ENCODE peak calls at places on chromosomes 12 and 14, in six cellular contexts. Q is upper lobe of right lung, C is sigmoid colon, G is endothelial cell of umbilical vein, H is left ventricle myocardium inferior, N is mammary epithelial cell. F is an unnamed sample. For H3K4me1, the result is how much of the 10 kb centered on the place peaks cover.

GRCh38 chr12:91355150-91356006 is 172.8 kb upstream of the DCN start:
- DNase-seq in Q (peak), H (peak), C (peak), G (peak), N (peak), F (peak)

GRCh38 chr14:76964695-76965094 is 63.8 kb downstream of the IRF2BPL start:
- DNase-seq in N (no peak), H (no peak), G (no peak), Q (no peak), C (no peak), F (no peak)

GRCh38 chr12:101935769-101936741 is 58.7 kb downstream of the DRAM1 start:
- DNase-seq in G (peak), Q (no peak), C (peak), N (peak), H (peak), F (peak)

GRCh38 chr12:118052324-118053070 is 8.5 kb downstream of the WSB2 start:
- DNase-seq in Q (peak), H (peak), C (peak), G (peak), N (peak), F (peak)

GRCh38 chr14:62722406-62722805 is 322.9 kb downstream of the KCNH5 start:
- DNase-seq in Q (no peak), G (no peak), C (no peak), N (no peak), H (no peak), F (no peak)

GRCh38 chr12:114190971-114191370 is 215.0 kb downstream of the TBX5 start:
- DNase-seq in N (no peak), C (no peak), Q (no peak), H (no peak), G (no peak), F (no peak)

GRCh38 chr12:91250273-91250672 is 67.7 kb upstream of the DCN start:
- DNase-seq in G (no peak), H (no peak), C (no peak), N (no peak), Q (no peak), F (no peak)

GRCh38 chr12:106644335-106645073 is 61.7 kb downstream of the RFX4 start:
- DNase-seq in G (no peak), N (no peak), Q (no peak), H (no peak), C (no peak), F (no peak)

GRCh38 chr14:27995688-27996087 is 770.9 kb upstream of the FOXG1 start:
- DNase-seq in H (no peak), G (no peak), Q (no peak), C (no peak), N (no peak), F (no peak)

GRCh38 chr14:34649344-34649743 is 19.4 kb upstream of the SNX6 start:
- DNase-seq in H (no peak), N (peak), G (peak), Q (no peak), C (no peak), F (no peak)

GRCh38 chr14:104856869-104857860 is 7.9 kb upstream of the CEP170B start:
- DNase-seq in C (no peak), H (no peak), N (no peak), Q (peak), G (no peak), F (no peak)

GRCh38 chr12:15763336-15763735 is 25.9 kb downstream of the EPS8 start:
- DNase-seq in H (no peak), N (no peak), Q (no peak), G (no peak), C (no peak), F (no peak)

GRCh38 chr12:118645219-118645618 is 268.9 kb downstream of the SUDS3 start:
- DNase-seq in Q (no peak), N (no peak), G (no peak), C (no peak), H (peak), F (no peak)

GRCh38 chr12:124395284-124395752 is 100.4 kb downstream of the RFLNA start:
- DNase-seq in G (no peak), C (no peak), Q (no peak), N (no peak), H (no peak), F (no peak)

GRCh38 chr12:113040722-113041168 is 15.8 kb upstream of the DTX1 start:
- DNase-seq in G (peak), Q (peak), H (peak), N (peak), C (peak), F (no peak)

GRCh38 chr14:70130498-70130897 is 58.3 kb downstream of the SLC8A3 start:
- DNase-seq in Q (no peak), C (no peak), G (no peak), N (no peak), H (no peak), F (no peak)

GRCh38 chr12:56724660-56724988 is 475 bp downstream of the NACA start:
- DNase-seq in C (no peak), G (no peak), Q (no peak), N (no peak), H (no peak), F (no peak)

GRCh38 chr14:38042356-38042755 is 165.3 kb upstream of the SSTR1 start:
- DNase-seq in Q (no peak), N (no peak), G (peak), H (no peak), C (no peak), F (no peak)

GRCh38 chr12:116881325-116881866 is at the start of gene HRK:
- DNase-seq in G (no peak), Q (no peak), C (no peak), N (no peak), H (no peak), F (no peak)

GRCh38 chr12:132560421-132560830 is 50.0 kb downstream of the LRCOL1 start:
- DNase-seq in Q (no peak), H (no peak), C (no peak), G (peak), N (peak), F (no peak)

GRCh38 chr14:33799705-33800269 is 151.1 kb downstream of the EGLN3 start:
- DNase-seq in C (no peak), H (peak), N (peak), G (peak), Q (no peak), F (no peak)

GRCh38 chr12:56521590-56522371 is at the start of gene RBMS2:
- DNase-seq in C (peak), H (peak), G (peak), N (peak), Q (peak), F (peak)

GRCh38 chr12:29159690-29160089 is 10.6 kb downstream of the FAR2 start:
- DNase-seq in Q (no peak), N (no peak), H (no peak), C (no peak), G (no peak), F (no peak)

GRCh38 chr14:28652782-28653181 is 113.8 kb upstream of the FOXG1 start:
- DNase-seq in Q (no peak), N (peak), G (no peak), C (no peak), H (no peak), F (no peak)

GRCh38 chr12:122322501-122322900 is 56.2 kb upstream of the VPS33A start:
- DNase-seq in C (no peak), N (no peak), G (peak), H (no peak), Q (no peak), F (no peak)

GRCh38 chr12:126144603-126145002 is 1079.4 kb downstream of the AACS start:
- DNase-seq in H (no peak), G (no peak), N (no peak), Q (no peak), C (no peak), F (no peak)

GRCh38 chr14:24080888-24081738 is 9.8 kb downstream of the CPNE6 start:
- DNase-seq in Q (peak), G (peak), N (peak), C (no peak), H (peak), F (peak)

GRCh38 chr12:124740691-124741137 is 123.0 kb downstream of the SCARB1 start:
- DNase-seq in C (peak), N (peak), G (peak), Q (no peak), H (no peak), F (no peak)

GRCh38 chr12:23949212-23950010 is at the start of gene SOX5:
- DNase-seq in N (no peak), G (peak), H (peak), Q (peak), C (peak), F (peak)

GRCh38 chr12:130983328-130984017 is 29.8 kb downstream of the ADGRD1 start:
- DNase-seq in C (no peak), Q (no peak), G (no peak), N (no peak), H (no peak), F (no peak)

GRCh38 chr12:126819554-126819953 is 1447.4 kb upstream of the TMEM132C start:
- DNase-seq in G (no peak), C (no peak), H (no peak), Q (no peak), N (no peak), F (no peak)

GRCh38 chr14:39762576-39763401 is 330.6 kb upstream of the FBXO33 start:
- DNase-seq in G (no peak), H (no peak), N (no peak), Q (no peak), C (no peak), F (no peak)

GRCh38 chr12:50186667-50187066 is 19.5 kb upstream of the CERS5 start:
- DNase-seq in C (no peak), G (peak), Q (no peak), N (peak), H (no peak), F (no peak)

GRCh38 chr12:50185496-50185895 is 18.3 kb upstream of the CERS5 start:
- DNase-seq in C (no peak), N (no peak), Q (no peak), H (no peak), G (no peak), F (no peak)

GRCh38 chr12:50187084-50187900 is 20.1 kb upstream of the CERS5 start:
- DNase-seq in N (peak), Q (no peak), H (no peak), G (no peak), C (no peak), F (no peak)

GRCh38 chr12:50184261-50184660 is 17.1 kb upstream of the CERS5 start:
- DNase-seq in Q (no peak), H (no peak), C (no peak), G (no peak), N (no peak), F (no peak)

DNA sequence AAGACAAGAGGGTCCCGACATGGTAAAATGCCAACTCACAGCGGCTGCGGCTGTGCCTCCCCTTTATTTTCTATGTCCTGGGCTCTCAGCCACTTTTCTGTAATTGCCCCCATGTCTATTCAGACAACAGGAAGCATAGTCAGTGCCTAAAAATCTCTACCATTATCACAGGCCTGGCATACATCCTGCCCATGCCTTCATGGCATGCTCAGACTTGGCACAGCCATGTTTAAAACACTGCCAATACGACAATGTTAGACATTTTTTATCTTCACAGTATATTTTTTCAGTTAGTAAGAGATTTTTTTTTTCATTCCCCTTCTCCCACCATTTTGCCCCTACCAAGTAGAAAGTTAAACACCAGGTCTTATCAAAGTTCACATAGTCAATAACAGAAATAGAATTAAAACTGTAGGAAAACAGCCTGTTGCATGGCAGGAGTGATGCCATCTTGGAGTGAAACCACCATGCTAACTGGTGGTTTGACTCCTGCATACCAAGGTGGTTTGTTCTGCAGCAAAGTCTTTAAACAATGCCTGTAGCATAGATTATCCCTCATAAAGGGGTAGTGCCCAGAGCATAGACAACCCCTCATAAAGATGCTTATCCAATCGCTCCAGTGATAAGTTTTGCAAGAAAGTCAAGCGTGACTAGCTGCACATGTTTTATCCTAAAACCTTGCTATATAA is 18.9 kb upstream of the CERS5 start:
- DNase-seq in G (peak), Q (no peak), C (no peak), N (peak), H (no peak), F (no peak)
- H3K4me1 ChIP-seq in G (under half), Q (under half), C (under half), N (under half), H (half or more), F (under half)

GRCh38 chr12:18361431-18361830 is 100.1 kb downstream of the PIK3C2G start:
- DNase-seq in N (no peak), C (no peak), Q (no peak), H (no peak), G (no peak), F (no peak)

GRCh38 chr12:18358077-18358476 is 96.8 kb downstream of the PIK3C2G start:
- DNase-seq in Q (no peak), G (no peak), H (no peak), N (no peak), C (no peak), F (no peak)

GRCh38 chr12:18368594-18368993 is 107.3 kb downstream of the PIK3C2G start:
- DNase-seq in N (no peak), C (no peak), Q (no peak), G (no peak), H (no peak), F (no peak)

GRCh38 chr12:18358930-18359329 is 97.6 kb downstream of the PIK3C2G start:
- DNase-seq in C (no peak), H (no peak), Q (no peak), G (no peak), N (no peak), F (no peak)

GRCh38 chr12:18363321-18363720 is 102.0 kb downstream of the PIK3C2G start:
- DNase-seq in C (no peak), Q (no peak), H (no peak), N (no peak), G (no peak), F (no peak)
- H3K4me3 ChIP-seq in C (no peak), Q (no peak), H (no peak), N (no peak), G (no peak), F (no peak)

GRCh38 chr12:59375633-59376032 is 220.2 kb upstream of the SLC16A7 start:
- DNase-seq in C (no peak), Q (no peak), H (no peak), N (no peak), G (no peak), F (no peak)
- TF ChIP-seq CTCF in C (no peak), Q (no peak), H (no peak), N (no peak), G (no peak), F (no peak)

GRCh38 chr12:120239776-120240494 is 25.6 kb downstream of the PXN start:
- DNase-seq in C (no peak), Q (no peak), N (no peak), H (no peak), G (no peak), F (no peak)
- H3K4me1 ChIP-seq in C (under half), Q (half or more), N (half or more), H (half or more), G (half or more), F (under half)

GRCh38 chr14:75521415-75522199 is 662 bp upstream of the BATF start:
- DNase-seq in Q (no peak), G (no peak), H (no peak), N (no peak), C (no peak), F (no peak)
- H3K4me3 ChIP-seq in Q (peak), G (no peak), H (no peak), N (no peak), C (no peak), F (no peak)

GRCh38 chr14:94685681-94686485 is 73.7 kb downstream of the SERPINA3 start:
- DNase-seq in N (no peak), C (peak), Q (peak), G (no peak), H (no peak), F (no peak)
- TF ChIP-seq CTCF in N (no peak), C (no peak), Q (no peak), G (no peak), H (no peak), F (no peak)

DNA sequence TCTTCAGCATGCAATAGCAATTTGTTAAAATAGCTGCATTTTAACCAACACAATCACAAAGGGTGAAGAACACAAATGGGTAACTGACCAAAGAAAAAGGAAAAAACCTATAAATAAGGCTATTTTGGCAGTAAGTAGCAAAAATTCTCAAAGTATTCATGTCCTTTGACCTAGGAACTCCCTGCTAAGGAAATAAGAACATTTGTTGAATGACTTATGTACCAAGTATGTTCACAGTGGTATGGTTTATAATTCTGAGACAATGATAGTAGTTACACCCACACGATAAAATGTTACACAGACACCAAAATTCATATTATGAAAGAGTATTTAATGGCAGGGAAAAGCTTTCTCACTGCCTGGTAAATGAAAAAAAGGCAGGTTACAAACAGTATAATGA is 16.9 kb downstream of the CCDC88C start:
- DNase-seq in G (peak), C (no peak), Q (no peak), N (no peak), H (no peak), F (no peak)
- H3K4me1 ChIP-seq in G (under half), C (under half), Q (half or more), N (under half), H (under half), F (under half)

GRCh38 chr12:54258286-54258685 is 21.6 kb downstream of the CBX5 start:
- DNase-seq in G (no peak), C (no peak), N (no peak), H (no peak), Q (no peak), F (no peak)
- H3K4me3 ChIP-seq in G (peak), C (no peak), N (no peak), H (peak), Q (no peak), F (no peak)

GRCh38 chr14:65604946-65605345 is 192.4 kb downstream of the FUT8 start:
- DNase-seq in Q (no peak), G (peak), H (no peak), N (no peak), C (no peak), F (no peak)
- TF ChIP-seq CTCF in Q (peak), G (no peak), H (peak), N (peak), C (no peak), F (no peak)

GRCh38 chr14:103517172-103517566 is 5.5 kb downstream of the CKB start:
- DNase-seq in G (no peak), H (no peak), C (peak), N (no peak), Q (peak), F (no peak)

GRCh38 chr14:103517626-103518415 is 4.8 kb downstream of the CKB start:
- DNase-seq in H (no peak), Q (peak), N (no peak), C (peak), G (no peak), F (peak)

GRCh38 chr14:103519043-103519836 is 3.4 kb downstream of the CKB start:
- DNase-seq in Q (peak), N (no peak), H (peak), C (peak), G (no peak), F (no peak)

GRCh38 chr14:103519837-103520212 is 2.8 kb downstream of the CKB start:
- DNase-seq in Q (peak), H (peak), G (no peak), N (no peak), C (peak), F (peak)

DNA sequence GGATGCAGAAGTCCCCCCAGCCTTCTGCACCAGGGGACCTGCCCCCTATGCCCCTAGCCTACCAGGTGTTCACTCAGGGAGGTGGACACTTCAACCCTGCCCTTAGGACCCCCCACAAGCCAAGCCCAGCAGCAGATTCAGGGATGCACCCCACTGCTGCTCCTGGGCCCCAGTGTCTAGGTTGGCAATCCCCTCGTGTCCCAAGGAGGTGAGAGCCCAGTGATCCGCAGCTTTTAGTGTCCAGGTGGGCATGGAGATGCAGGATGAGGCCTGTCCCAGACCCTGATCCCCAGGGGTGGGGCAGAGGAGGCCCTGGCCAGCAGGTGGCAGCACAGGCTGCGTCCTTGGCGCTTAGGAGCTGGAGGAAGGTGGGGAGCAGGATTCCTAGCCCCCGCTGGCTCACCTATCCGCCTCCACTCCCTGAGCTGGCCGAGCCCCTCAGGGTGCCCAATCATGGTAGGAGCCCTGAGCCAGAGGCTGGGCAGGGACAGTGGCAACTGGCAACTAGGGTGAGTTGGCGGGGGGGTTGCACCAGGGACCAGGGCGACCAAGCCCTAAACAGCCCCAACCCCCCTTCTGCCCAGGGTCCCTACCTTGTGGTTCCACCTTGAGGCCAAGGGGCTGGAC is 4.1 kb downstream of the CKB start:
- DNase-seq in Q (peak), C (peak), N (peak), G (peak), H (peak), F (peak)
- H3K4me1 ChIP-seq in Q (half or more), C (under half), N (under half), G (under half), H (half or more), F (under half)

F was measured in ovary.